ENCODE peak calls at places on chromosomes 12 and 14, in seven cellular contexts. L is psoas muscle, O is nephron progenitor cell, H is fibroblast of mammary gland, N is WTC11, K is fibroblast of lung, D is transverse colon. I is an unnamed sample.

GRCh38 chr14:100076133-100076532 is 10.9 kb downstream of the EVL start:
- DNase-seq in H (peak; percentile 57), O (no peak), K (no peak), L (peak; percentile 32), N (peak; percentile 60), D (no peak), I (peak; percentile 77)

GRCh38 chr12:113184900-113185179 is 438 bp downstream of the DDX54 start:
- DNase-seq in L (peak; percentile 88), N (peak; percentile 89), O (peak; percentile 84), K (peak; percentile 88), H (peak; percentile 88), D (peak; percentile 91), I (peak; percentile 93)

GRCh38 chr14:48333221-48333910 is 658.0 kb upstream of the MDGA2 start:
- DNase-seq in D (no peak), H (no peak), N (no peak), K (peak; percentile 56), O (no peak), L (no peak), I (no peak)

GRCh38 chr14:93266127-93266526 is 59.1 kb downstream of the UBR7 start:
- DNase-seq in K (no peak), L (no peak), H (no peak), D (no peak), O (no peak), N (no peak), I (no peak)

GRCh38 chr12:107053709-107054108 is 39.6 kb downstream of the CRY1 start:
- DNase-seq in L (no peak), K (no peak), O (no peak), N (no peak), H (no peak), D (no peak), I (no peak)

GRCh38 chr12:132407525-132407924 is 78.1 kb upstream of the GALNT9 start:
- DNase-seq in O (no peak), D (no peak), K (no peak), N (no peak), L (no peak), H (no peak), I (no peak)

GRCh38 chr14:87076146-87076545 is 916.8 kb downstream of the GALC start:
- DNase-seq in N (no peak), O (no peak), L (no peak), D (no peak), K (no peak), H (no peak), I (no peak)

GRCh38 chr12:92570056-92570753 is 132.6 kb upstream of the PLEKHG7 start:
- DNase-seq in H (peak; percentile 89), O (peak; percentile 58), K (peak; percentile 70), D (peak; percentile 64), L (no peak), N (peak; percentile 28), I (peak; percentile 66)

GRCh38 chr12:3137268-3137761 is 60.1 kb downstream of the TSPAN9 start:
- DNase-seq in K (peak; percentile 26), O (peak; percentile 47), L (peak; percentile 50), H (peak; percentile 55), N (peak; percentile 51), D (no peak), I (no peak)

GRCh38 chr14:95313707-95314106 is 6.0 kb downstream of the CLMN start:
- DNase-seq in D (peak; percentile 77), O (no peak), K (peak; percentile 15), H (peak; percentile 95), L (peak; percentile 65), N (no peak), I (no peak)

GRCh38 chr14:93035917-93036651 is 79.6 kb downstream of the ITPK1 start:
- DNase-seq in N (no peak), D (no peak), K (peak; percentile 34), H (peak; percentile 19), O (peak; percentile 36), L (peak; percentile 33), I (no peak)

GRCh38 chr14:80213602-80214001 is 2.3 kb upstream of the DIO2 start:
- DNase-seq in H (peak; percentile 78), O (no peak), N (peak; percentile 41), L (peak; percentile 23), D (peak; percentile 8), K (peak; percentile 56), I (peak; percentile 25)

GRCh38 chr14:74941676-74942097 is 13.7 kb downstream of the PGF start:
- DNase-seq in K (peak; percentile 51), N (no peak), L (peak; percentile 70), D (peak; percentile 52), O (no peak), H (peak; percentile 52), I (peak; percentile 83)

GRCh38 chr12:96981053-96981452 is 74.0 kb downstream of the NEDD1 start:
- DNase-seq in N (no peak), K (peak; percentile 95), D (no peak), L (no peak), O (no peak), H (peak; percentile 92), I (no peak)

GRCh38 chr12:57109207-57110160 is 1.7 kb downstream of the STAT6 start:
- DNase-seq in L (no peak), N (no peak), D (no peak), K (no peak), H (no peak), O (no peak), I (no peak)

GRCh38 chr12:96438330-96438729 is 38.1 kb upstream of the CDK17 start:
- DNase-seq in N (no peak), D (no peak), H (no peak), K (no peak), O (no peak), L (no peak), I (no peak)

GRCh38 chr14:92613008-92613658 is 99.6 kb downstream of the RIN3 start:
- DNase-seq in K (peak; percentile 34), D (peak; percentile 50), L (no peak), H (no peak), N (peak; percentile 89), O (peak; percentile 62), I (peak; percentile 80)

GRCh38 chr14:73763396-73763795 is 49.2 kb upstream of the PNMA1 start:
- DNase-seq in L (peak; percentile 0), N (no peak), K (no peak), D (peak; percentile 26), O (no peak), H (no peak), I (no peak)

GRCh38 chr12:104143918-104144317 is 5.9 kb upstream of the NFYB start:
- DNase-seq in D (no peak), N (no peak), L (no peak), K (no peak), H (no peak), O (no peak), I (no peak)

GRCh38 chr14:103737432-103738045 is 21.9 kb downstream of the ZFYVE21 start:
- DNase-seq in L (no peak), H (no peak), N (no peak), K (no peak), D (no peak), O (no peak), I (no peak)

GRCh38 chr12:76260390-76260748 is 87.8 kb downstream of the BBS10 start:
- DNase-seq in N (no peak), L (no peak), H (peak; percentile 87), O (no peak), D (no peak), K (peak; percentile 65), I (no peak)

GRCh38 chr12:48978291-48978740 is at the start of gene WNT1:
- DNase-seq in H (no peak), N (peak; percentile 33), L (no peak), D (no peak), K (no peak), O (peak; percentile 52), I (no peak)
- TF ChIP-seq CTCF in H (no peak), N (peak; percentile 13), L (peak; percentile 24), D (peak; percentile 40), K (no peak), O (peak; percentile 32), I (peak; percentile 77)

GRCh38 chr12:122350444-122350843 is 72.0 kb downstream of the CLIP1 start:
- DNase-seq in H (peak; percentile 84), D (no peak), K (peak; percentile 80), O (no peak), N (no peak), L (peak; percentile 40), I (no peak)
- TF ChIP-seq CTCF in H (peak; percentile 29), D (no peak), K (peak; percentile 44), O (no peak), N (no peak), L (peak; percentile 31), I (no peak)

GRCh38 chr12:130877333-130877732 is 5.5 kb downstream of the RAN start:
- DNase-seq in O (no peak), K (no peak), L (no peak), H (no peak), N (no peak), D (no peak), I (no peak)

GRCh38 chr12:130875193-130875592 is 3.3 kb downstream of the RAN start:
- DNase-seq in N (no peak), L (no peak), D (no peak), O (no peak), K (no peak), H (no peak), I (no peak)

GRCh38 chr12:130878193-130879185 is 6.6 kb downstream of the RAN start:
- DNase-seq in N (no peak), O (no peak), K (no peak), D (no peak), L (no peak), H (no peak), I (no peak)

GRCh38 chr12:130876297-130876696 is 4.4 kb downstream of the RAN start:
- DNase-seq in N (no peak), D (no peak), L (no peak), H (no peak), O (no peak), K (no peak), I (no peak)

DNA sequence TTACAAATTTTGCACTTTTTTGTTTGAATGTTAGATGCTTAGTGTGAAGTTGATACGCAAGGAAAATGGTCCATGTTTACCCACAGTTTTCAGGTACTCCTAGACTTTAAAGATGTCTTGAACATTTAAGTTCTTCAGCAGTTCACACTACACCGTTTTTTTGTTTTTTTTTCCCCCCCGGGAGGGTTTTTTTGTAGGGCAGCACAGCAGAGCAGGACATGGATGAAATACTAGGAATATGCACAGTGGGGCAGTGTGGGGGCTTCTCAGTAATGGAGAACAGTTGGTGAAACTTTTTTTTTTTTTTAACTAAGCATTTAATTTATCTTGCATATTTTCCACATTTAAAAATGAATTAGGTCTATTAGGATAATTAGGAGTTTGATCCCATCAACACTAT is 4.9 kb downstream of the RAN start:
- DNase-seq in L (no peak), K (no peak), N (no peak), O (no peak), D (no peak), H (no peak), I (no peak)
- TF ChIP-seq CTCF in L (no peak), K (no peak), N (no peak), O (no peak), D (no peak), H (no peak), I (no peak)

DNA sequence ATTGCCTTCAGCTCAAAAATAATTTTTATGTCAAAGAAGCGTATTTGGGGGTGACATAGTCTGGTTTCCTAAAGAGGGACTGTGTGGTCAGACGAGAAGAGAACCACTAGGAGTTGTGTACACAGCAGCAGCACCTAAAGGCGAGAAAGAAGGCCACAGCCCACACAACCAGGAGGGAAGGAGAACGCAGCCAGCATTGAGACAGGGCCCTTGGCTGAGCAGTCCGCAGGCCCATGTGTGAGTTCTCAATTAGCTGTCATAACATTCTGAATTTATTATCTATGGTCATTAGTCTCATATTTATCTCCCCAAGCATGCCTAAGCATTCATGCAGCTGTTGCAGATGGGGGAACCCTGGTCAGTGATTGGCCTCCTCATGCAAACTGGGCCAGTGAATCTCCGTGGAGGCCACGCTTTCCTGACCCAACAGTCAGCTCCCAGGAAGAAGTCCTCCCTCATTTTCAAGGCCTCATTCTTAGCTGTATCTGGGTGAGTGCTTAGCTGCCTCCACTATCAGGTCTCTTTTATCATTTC is 81.2 kb upstream of the ATF7IP start:
- DNase-seq in H (no peak), K (no peak), D (no peak), L (no peak), O (peak; percentile 20), N (no peak), I (no peak)
- TF ChIP-seq CTCF in H (no peak), K (no peak), D (no peak), L (no peak), O (no peak), N (no peak), I (no peak)

I was measured in activated CD8-positive, alpha-beta T cell treated with anti-CD3 and anti-CD28 coated beads for 36 hours.